ENCODE peak calls at places on chromosomes 16 and 17, in eight cellular contexts. X is cardiac muscle cell, K is A549, M is HL-60, J is ascending aorta, N is ovary, B is left lung, C is uterus. A is an unnamed sample.

GRCh38 chr16:59905628-59906027 is 1171.5 kb upstream of the GOT2 start:
- DNase-seq in K (peak; percentile 28), M (no peak), J (no peak), C (no peak), X (no peak), B (no peak), N (no peak), A (no peak)

GRCh38 chr16:82093901-82094300 is 58.8 kb downstream of the HSD17B2 start:
- DNase-seq in M (no peak), N (no peak), X (peak; percentile 7), J (no peak), K (no peak), B (no peak), C (no peak), A (peak; percentile 11)

GRCh38 chr17:2138318-2138717 is 83.4 kb downstream of the HIC1 start:
- DNase-seq in M (no peak), N (no peak), X (no peak), J (no peak), C (no peak), B (no peak), K (no peak), A (no peak)

GRCh38 chr16:56319391-56319790 is 106.0 kb downstream of the AMFR start:
- DNase-seq in J (no peak), X (no peak), B (no peak), K (no peak), N (no peak), C (no peak), M (no peak), A (no peak)

GRCh38 chr16:72112906-72113615 is 19.4 kb downstream of the DHX38 start:
- DNase-seq in C (no peak), K (no peak), X (no peak), N (no peak), M (no peak), J (no peak), B (peak; percentile 16), A (no peak)

GRCh38 chr17:13958773-13959172 is 110.5 kb upstream of the COX10 start:
- DNase-seq in B (no peak), M (no peak), N (no peak), J (no peak), X (no peak), C (no peak), K (no peak), A (no peak)

GRCh38 chr16:66250686-66251405 is 115.6 kb upstream of the CDH5 start:
- DNase-seq in B (no peak), X (peak; percentile 96), J (no peak), K (no peak), N (peak; percentile 75), M (no peak), C (peak; percentile 85), A (no peak)

GRCh38 chr16:56450275-56450889 is 750 bp downstream of the NUDT21 start:
- DNase-seq in B (no peak), X (peak; percentile 10), K (no peak), N (no peak), C (no peak), M (peak; percentile 18), J (no peak), A (no peak)

GRCh38 chr17:30164531-30164930 is 47.9 kb downstream of the NSRP1 start:
- DNase-seq in B (no peak), C (no peak), N (no peak), X (no peak), M (no peak), J (no peak), K (no peak), A (no peak)

GRCh38 chr17:52762147-52762793 is 603.8 kb upstream of the CA10 start:
- DNase-seq in M (no peak), J (no peak), B (no peak), N (no peak), X (no peak), K (no peak), C (no peak), A (no peak)

GRCh38 chr17:36506831-36507230 is 20.4 kb downstream of the ZNHIT3 start:
- DNase-seq in K (no peak), J (no peak), N (no peak), X (no peak), B (no peak), M (no peak), C (no peak), A (no peak)

GRCh38 chr17:5500247-5500803 is 14.0 kb downstream of the MIS12 start:
- DNase-seq in N (no peak), J (no peak), M (no peak), X (no peak), B (no peak), C (no peak), K (no peak), A (no peak)

GRCh38 chr17:19238167-19238505 is 970 bp downstream of the EPN2 start:
- DNase-seq in C (peak; percentile 44), M (no peak), J (no peak), N (peak; percentile 52), B (peak; percentile 37), K (peak; percentile 58), X (no peak), A (no peak)

GRCh38 chr17:58329035-58329807 is 626 bp upstream of the TSPOAP1 start:
- DNase-seq in B (peak; percentile 86), K (no peak), M (peak; percentile 89), N (no peak), C (no peak), X (no peak), J (peak; percentile 40), A (no peak)

GRCh38 chr16:69711115-69711740 is 15.1 kb downstream of the NQO1 start:
- DNase-seq in X (peak; percentile 71), K (no peak), J (no peak), N (peak; percentile 52), C (peak; percentile 55), B (peak; percentile 52), M (no peak), A (no peak)

GRCh38 chr17:59001158-59001814 is 105.4 kb downstream of the TRIM37 start:
- DNase-seq in J (no peak), C (no peak), X (peak; percentile 67), K (no peak), M (peak; percentile 78), N (no peak), B (peak; percentile 71), A (no peak)

GRCh38 chr17:57420674-57421392 is 164.5 kb downstream of the MSI2 start:
- DNase-seq in K (no peak), B (no peak), C (peak; percentile 37), M (no peak), J (no peak), X (no peak), N (no peak), A (no peak)

GRCh38 chr16:28196331-28196987 is 15.3 kb downstream of the XPO6 start:
- DNase-seq in K (no peak), C (no peak), M (no peak), B (no peak), N (no peak), J (no peak), X (no peak), A (no peak)

GRCh38 chr17:77962349-77962748 is 3.8 kb downstream of the TNRC6C start:
- DNase-seq in X (no peak), M (no peak), J (no peak), C (no peak), K (no peak), N (no peak), B (no peak), A (no peak)

GRCh38 chr16:20867585-20867984 is 32.6 kb downstream of the DCUN1D3 start:
- DNase-seq in K (no peak), N (no peak), C (no peak), M (no peak), J (no peak), X (peak; percentile 57), B (no peak), A (no peak)

GRCh38 chr16:15041260-15042011 is 14.4 kb downstream of the NTAN1 start:
- DNase-seq in C (peak; percentile 78), N (peak; percentile 80), B (peak; percentile 83), K (no peak), J (peak; percentile 51), X (peak; percentile 74), M (no peak), A (no peak)
- TF ChIP-seq CTCF in C (peak; percentile 8), N (no peak), B (no peak), K (no peak), J (peak; percentile 14), X (peak; percentile 19), M (no peak), A (no peak)

GRCh38 chr17:39165844-39166349 is at the start of gene ARL5C:
- DNase-seq in M (no peak), N (no peak), K (no peak), J (no peak), X (no peak), C (no peak), B (no peak), A (no peak)
- H3K27ac ChIP-seq in M (peak within 1 kb of the TSS; percentile 62), N (no peak within 1 kb of the TSS), K (peak within 1 kb of the TSS; percentile 51), J (peak within 1 kb of the TSS; percentile 31), X (no peak within 1 kb of the TSS), C (peak within 1 kb of the TSS; percentile 23), B (no peak within 1 kb of the TSS), A (peak within 1 kb of the TSS; percentile 50)

GRCh38 chr17:65455972-65456343 is 105.5 kb downstream of the AXIN2 start:
- DNase-seq in C (no peak), J (no peak), K (no peak), M (no peak), X (peak; percentile 57), B (no peak), N (no peak), A (no peak)
- TF ChIP-seq CTCF in C (peak; percentile 29), J (no peak), K (peak; percentile 47), M (no peak), X (peak; percentile 58), B (no peak), N (no peak), A (no peak)

GRCh38 chr16:57778658-57779057 is 23.6 kb downstream of the KIFC3 start:
- DNase-seq in C (no peak), B (no peak), K (no peak), M (no peak), N (no peak), X (no peak), J (no peak), A (no peak)
- H3K27ac ChIP-seq in C (no peak overlapping the region), B (no peak overlapping the region), K (peak overlapping the region; percentile 74), M (no peak overlapping the region), N (no peak overlapping the region), X (no peak overlapping the region), J (no peak overlapping the region), A (no peak overlapping the region)

DNA sequence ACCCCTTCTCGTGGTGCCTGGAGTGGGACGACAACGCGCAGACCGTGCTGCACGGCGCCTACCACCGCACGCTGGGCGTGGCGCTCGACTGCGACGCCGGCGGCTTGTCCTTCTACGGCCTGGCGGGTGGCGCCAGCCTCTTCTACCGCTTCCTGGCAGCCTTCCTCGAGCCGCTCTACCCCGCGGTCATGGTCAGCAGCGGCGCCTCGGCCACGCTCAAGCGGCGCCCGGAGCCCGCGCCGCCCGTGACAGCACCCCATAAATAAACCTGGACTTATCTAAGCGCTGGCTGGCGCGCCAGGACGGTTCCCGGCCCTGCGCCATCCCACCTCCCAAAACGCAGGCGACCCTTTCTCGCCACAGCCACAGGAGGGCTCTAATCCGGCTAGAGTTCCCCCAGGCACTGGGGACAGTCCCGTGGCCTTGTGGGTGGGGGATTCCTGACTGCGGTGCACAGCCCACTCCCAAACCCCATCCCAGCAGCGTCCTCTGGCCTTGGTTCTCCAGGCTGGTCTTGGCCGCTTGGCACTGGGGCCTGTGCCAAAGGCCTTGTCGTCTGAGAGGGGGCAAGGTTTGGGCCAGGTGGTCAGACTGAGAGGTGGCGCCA is 10.2 kb upstream of the SLC16A5 start:
- DNase-seq in N (peak; percentile 71), C (peak; percentile 64), K (no peak), X (peak; percentile 48), M (no peak), B (peak; percentile 78), J (no peak), A (peak; percentile 94)
- TF ChIP-seq CTCF in N (no peak), C (no peak), K (no peak), X (no peak), M (no peak), B (no peak), J (no peak), A (no peak)